ENCODE peak calls at places on chromosomes 3 and 15, in five cellular contexts. X is IMR-90, K is upper lobe of left lung, F is spleen, Z is A549. T is an unnamed sample.

GRCh38 chr3:31960793-31961431 is 20.1 kb downstream of the OSBPL10 start:
- DNase-seq in X (peak; percentile 65), K (no peak), F (no peak), Z (peak; percentile 76), T (no peak)

GRCh38 chr3:39707314-39707909 is 102.0 kb upstream of the MYRIP start:
- DNase-seq in X (peak; percentile 10), K (no peak), F (no peak), Z (peak; percentile 39), T (no peak)

GRCh38 chr3:178629430-178630178 is 93.4 kb downstream of the KCNMB2 start:
- DNase-seq in X (no peak), K (no peak), F (no peak), Z (no peak), T (no peak)

GRCh38 chr3:197212290-197212689 is 86.1 kb downstream of the DLG1 start:
- DNase-seq in X (no peak), K (no peak), F (no peak), Z (no peak), T (no peak)

GRCh38 chr3:101940521-101940992 is 91.2 kb downstream of the NFKBIZ start:
- DNase-seq in X (peak; percentile 98), K (no peak), F (peak; percentile 82), Z (peak; percentile 24), T (no peak)

GRCh38 chr15:72239652-72240051 is 8.7 kb upstream of the PKM start:
- DNase-seq in X (no peak), K (no peak), F (no peak), Z (no peak), T (no peak)

GRCh38 chr3:11059090-11059798 is 66.7 kb downstream of the SLC6A1 start:
- DNase-seq in X (peak; percentile 70), K (peak; percentile 15), F (no peak), Z (peak; percentile 69), T (no peak)

GRCh38 chr3:188169826-188170455 is 16.0 kb downstream of the LPP start:
- DNase-seq in X (no peak), K (no peak), F (no peak), Z (no peak), T (no peak)

GRCh38 chr3:158802399-158803023 is 657 bp downstream of the MFSD1 start:
- DNase-seq in X (peak; percentile 23), K (no peak), F (peak; percentile 78), Z (no peak), T (peak; percentile 15)

GRCh38 chr15:66940368-66940767 is 125.0 kb upstream of the SMAD3 start:
- DNase-seq in X (peak; percentile 62), K (no peak), F (no peak), Z (no peak), T (no peak)

GRCh38 chr3:114093596-114093995 is 37.1 kb downstream of the QTRT2 start:
- DNase-seq in X (peak; percentile 89), K (no peak), F (no peak), Z (peak; percentile 58), T (no peak)

GRCh38 chr3:64685800-64686445 is 1.9 kb downstream of the ADAMTS9 start:
- DNase-seq in X (peak; percentile 88), K (peak; percentile 94), F (peak; percentile 86), Z (peak; percentile 57), T (no peak)

GRCh38 chr3:159620281-159620680 is 368.4 kb upstream of the IL12A start:
- DNase-seq in X (no peak), K (no peak), F (no peak), Z (no peak), T (no peak)

GRCh38 chr15:83365370-83365938 is 81.0 kb upstream of the BNC1 start:
- DNase-seq in X (peak; percentile 20), K (peak; percentile 87), F (no peak), Z (peak; percentile 32), T (no peak)

GRCh38 chr15:90239371-90239770 is 5.4 kb downstream of the GDPGP1 start:
- DNase-seq in X (no peak), K (no peak), F (no peak), Z (no peak), T (no peak)

GRCh38 chr3:52606373-52607085 is 70.1 kb downstream of the UQCC5 start:
- DNase-seq in X (peak; percentile 41), K (no peak), F (no peak), Z (peak; percentile 66), T (no peak)

GRCh38 chr3:38634133-38634532 is 15.4 kb downstream of the SCN5A start:
- DNase-seq in X (peak; percentile 62), K (no peak), F (peak; percentile 55), Z (no peak), T (no peak)

GRCh38 chr3:52349131-52349530 is 33.0 kb downstream of the DNAH1 start:
- DNase-seq in X (no peak), K (peak; percentile 29), F (peak; percentile 23), Z (no peak), T (no peak)

GRCh38 chr3:149975919-149976318 is 5.2 kb upstream of the PFN2 start:
- DNase-seq in X (no peak), K (no peak), F (no peak), Z (no peak), T (no peak)

GRCh38 chr3:127706785-127707351 is 34.1 kb downstream of the ABTB1 start:
- DNase-seq in X (no peak), K (no peak), F (peak; percentile 68), Z (no peak), T (no peak)

GRCh38 chr3:16090013-16090412 is 84.5 kb upstream of the GALNT15 start:
- DNase-seq in X (peak; percentile 99), K (no peak), F (no peak), Z (peak; percentile 48), T (no peak)

GRCh38 chr15:85419200-85419599 is 38.8 kb downstream of the AKAP13 start:
- DNase-seq in X (peak; percentile 41), K (no peak), F (no peak), Z (no peak), T (no peak)

GRCh38 chr15:34582461-34583357 is 742 bp downstream of the GOLGA8B start:
- DNase-seq in X (peak; percentile 8), K (peak; percentile 88), F (peak; percentile 88), Z (peak; percentile 39), T (peak; percentile 56)
- TF ChIP-seq POLR2A in X (no peak), K (peak; percentile 34), F (no peak), Z (peak; percentile 50), T (peak; percentile 47)

DNA sequence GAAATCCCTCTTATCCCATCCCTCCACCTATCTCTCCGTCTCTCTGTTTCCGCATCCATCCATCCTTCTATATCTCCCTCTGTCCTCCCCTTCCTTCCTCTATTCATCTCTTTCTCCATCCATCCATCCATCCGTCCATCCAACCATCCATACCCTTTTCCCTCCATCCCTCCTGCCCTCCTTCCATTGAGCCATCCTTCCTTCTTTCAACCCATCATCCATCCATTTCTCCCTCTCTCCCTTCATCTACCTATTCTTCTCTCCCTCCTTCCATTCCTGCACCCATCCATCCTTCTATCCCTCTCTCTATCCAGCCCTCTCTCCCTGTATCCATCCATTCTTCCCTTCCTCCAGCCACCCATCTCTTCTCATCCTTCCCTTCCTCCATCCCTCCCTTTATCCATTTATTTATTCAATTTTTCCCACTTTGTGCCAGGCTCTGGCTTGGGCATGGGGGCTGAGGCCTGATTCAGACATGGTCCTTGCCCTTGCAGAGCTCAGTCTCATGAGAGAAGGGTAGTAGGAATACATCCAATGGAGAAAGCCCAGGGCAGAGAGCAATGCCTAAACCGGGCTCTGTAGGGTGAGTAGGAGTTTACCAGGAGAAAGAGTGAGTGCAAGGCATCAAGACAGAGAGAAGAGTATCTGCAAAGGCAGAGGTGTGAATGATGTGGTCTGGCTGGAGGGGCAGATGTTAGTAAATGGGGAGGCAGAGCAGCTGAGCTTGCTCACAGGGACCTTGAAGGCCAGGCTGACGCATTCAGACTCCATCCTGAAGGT is 19.5 kb upstream of the FBLN2 start:
- DNase-seq in X (no peak), K (no peak), F (peak; percentile 22), Z (no peak), T (no peak)
- TF ChIP-seq POLR2A in X (no peak), K (no peak), F (no peak), Z (no peak), T (no peak)

DNA sequence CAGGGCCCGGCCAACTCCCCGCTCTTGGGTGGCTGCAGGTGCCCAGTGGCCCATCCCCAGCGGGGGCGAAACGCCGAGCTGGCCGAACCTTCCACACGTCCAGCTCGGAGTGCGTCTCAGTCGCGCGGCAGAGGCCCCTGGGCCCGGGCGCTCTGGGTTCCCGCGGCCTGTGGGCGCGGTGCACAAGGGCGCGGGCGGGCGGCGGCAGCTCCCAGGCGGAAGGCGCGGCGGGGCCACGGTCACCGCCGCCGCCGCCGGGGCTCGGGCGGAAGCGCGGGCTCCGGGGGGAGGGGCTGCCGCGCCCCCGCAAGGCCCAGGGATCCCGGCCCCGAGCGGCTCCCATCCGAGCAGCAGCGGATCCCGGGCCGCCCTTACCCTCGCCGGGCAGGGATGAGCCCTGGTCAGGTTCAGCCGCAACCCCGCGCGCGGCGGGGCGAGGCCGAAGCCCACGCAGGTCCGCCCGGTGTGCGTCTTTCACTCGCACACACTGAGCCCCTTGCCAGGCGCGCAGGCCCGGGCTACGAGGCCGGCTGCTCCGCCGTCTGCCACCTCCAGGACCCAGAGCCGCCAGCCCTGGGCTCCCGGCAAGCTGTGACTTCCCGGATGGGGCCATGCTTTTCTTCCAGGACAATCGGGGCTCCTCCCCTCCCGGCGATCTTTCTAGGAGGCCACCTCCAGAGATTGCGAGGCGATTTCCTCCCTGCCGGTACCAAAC is 54.2 kb downstream of the CCDC54 start:
- DNase-seq in X (peak; percentile 50), K (peak; percentile 93), F (peak; percentile 90), Z (peak; percentile 82), T (peak; percentile 34)
- TF ChIP-seq POLR2A in X (no peak), K (peak; percentile 56), F (no peak), Z (peak; percentile 86), T (no peak)

GRCh38 chr15:74937602-74938371 is at the start of gene COX5A:
- DNase-seq in X (peak; percentile 96), K (peak; percentile 98), F (peak; percentile 98), Z (peak; percentile 99), T (peak; percentile 76)
- TF ChIP-seq POLR2A in X (peak; percentile 91), K (peak; percentile 91), F (no peak), Z (peak; percentile 96), T (peak; percentile 90)

DNA sequence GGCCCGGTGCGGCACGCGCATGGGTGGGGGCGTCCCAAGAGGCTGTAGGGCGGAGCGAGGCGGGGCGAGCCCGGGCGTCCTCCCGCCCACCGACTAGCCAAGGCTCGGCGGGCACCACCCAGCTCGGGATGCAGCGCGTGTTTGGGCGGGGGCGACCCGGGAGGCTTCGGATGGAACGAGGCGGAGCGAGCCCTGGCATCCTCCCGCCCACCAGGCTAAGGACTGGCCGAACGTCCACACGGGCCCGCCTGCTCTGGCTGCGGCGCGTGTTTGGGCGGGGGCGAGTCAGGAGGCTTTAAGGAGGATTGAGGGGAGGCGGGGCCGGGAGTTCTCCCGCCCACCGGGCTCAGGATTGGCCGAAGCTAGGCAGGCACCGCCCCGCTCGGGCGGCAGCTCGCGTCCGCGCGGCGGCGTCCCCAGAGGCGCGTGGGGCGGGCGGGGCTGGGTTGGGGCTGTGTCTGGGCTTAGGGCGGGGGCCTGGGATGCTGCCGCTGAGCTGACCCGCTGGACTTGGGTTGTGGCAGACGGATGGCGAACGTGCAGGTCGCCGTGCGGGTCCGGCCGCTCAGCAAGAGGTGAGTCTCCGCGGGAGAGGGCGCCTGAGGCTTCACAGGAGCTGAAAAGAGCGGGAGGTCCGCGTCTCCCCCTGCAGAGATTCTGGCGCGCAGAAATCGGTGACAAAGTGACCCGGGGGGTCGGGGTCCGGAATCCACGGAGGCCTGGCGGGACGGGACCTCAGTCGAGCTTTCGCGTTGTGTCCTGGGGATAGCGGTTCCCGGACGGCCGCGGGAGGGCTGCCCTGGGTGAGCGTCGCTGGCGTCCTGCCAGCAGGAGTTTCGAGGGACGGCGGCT is at the start of gene STARD9:
- DNase-seq in X (peak; percentile 97), K (peak; percentile 99), F (peak; percentile 99), Z (peak; percentile 96), T (peak; percentile 90)
- TF ChIP-seq POLR2A in X (peak; percentile 29), K (peak; percentile 67), F (no peak), Z (no peak), T (peak; percentile 90)